ENCODE peak calls at places on chromosomes 6 and 20, in four cellular contexts. One of them, this sample, is unnamed.

GRCh38 chr6:157169656-157170055 is 153.7 kb downstream of the TMEM242 start:
- DNase-seq in fibroblast of the aortic adventitia: no peak
- DNase-seq in neural progenitor cell: no peak
- DNase-seq in IMR-90: no peak
- DNase-seq in this sample: no peak

GRCh38 chr6:6895929-6896328 is 211.8 kb upstream of the RREB1 start:
- DNase-seq in fibroblast of the aortic adventitia: no peak
- DNase-seq in neural progenitor cell: no peak
- DNase-seq in IMR-90: no peak
- DNase-seq in this sample: no peak

GRCh38 chr6:33683051-33683571 is 28.4 kb downstream of the UQCC2 start:
- DNase-seq in fibroblast of the aortic adventitia: no peak
- DNase-seq in neural progenitor cell: no peak
- DNase-seq in IMR-90: no peak
- DNase-seq in this sample: no peak

GRCh38 chr6:81476881-81477280 is 275.6 kb downstream of the TENT5A start:
- DNase-seq in fibroblast of the aortic adventitia: peak; percentile 77
- DNase-seq in neural progenitor cell: no peak
- DNase-seq in IMR-90: peak; percentile 52
- DNase-seq in this sample: peak; percentile 77

GRCh38 chr6:118768904-118769325 is 117.5 kb upstream of the CEP85L start:
- DNase-seq in fibroblast of the aortic adventitia: no peak
- DNase-seq in neural progenitor cell: peak; percentile 7
- DNase-seq in IMR-90: no peak
- DNase-seq in this sample: no peak

GRCh38 chr20:32585011-32585518 is at the start of gene NOL4L:
- DNase-seq in fibroblast of the aortic adventitia: no peak
- DNase-seq in neural progenitor cell: peak; percentile 82
- DNase-seq in IMR-90: no peak
- DNase-seq in this sample: peak; percentile 37

GRCh38 chr20:34709836-34710567 is 5.9 kb downstream of the TP53INP2 start:
- DNase-seq in fibroblast of the aortic adventitia: peak; percentile 44
- DNase-seq in neural progenitor cell: peak; percentile 90
- DNase-seq in IMR-90: peak; percentile 51
- DNase-seq in this sample: no peak

GRCh38 chr6:149863846-149864577 is at the start of gene LRP11:
- DNase-seq in fibroblast of the aortic adventitia: peak; percentile 66
- DNase-seq in neural progenitor cell: peak; percentile 91
- DNase-seq in IMR-90: peak; percentile 74
- DNase-seq in this sample: peak; percentile 80

GRCh38 chr6:134510121-134510520 is 192.2 kb upstream of the SGK1 start:
- DNase-seq in fibroblast of the aortic adventitia: peak; percentile 19
- DNase-seq in neural progenitor cell: no peak
- DNase-seq in IMR-90: peak; percentile 85
- DNase-seq in this sample: peak; percentile 32

GRCh38 chr6:14454467-14454763 is 336.8 kb downstream of the CD83 start:
- DNase-seq in fibroblast of the aortic adventitia: no peak
- DNase-seq in neural progenitor cell: no peak
- DNase-seq in IMR-90: no peak
- DNase-seq in this sample: no peak

GRCh38 chr6:90256698-90257485 is 39.8 kb downstream of the BACH2 start:
- DNase-seq in fibroblast of the aortic adventitia: peak; percentile 59
- DNase-seq in neural progenitor cell: no peak
- DNase-seq in IMR-90: peak; percentile 90
- DNase-seq in this sample: peak; percentile 43

GRCh38 chr20:15865553-15865952 is 707.7 kb downstream of the KIF16B start:
- DNase-seq in fibroblast of the aortic adventitia: no peak
- DNase-seq in neural progenitor cell: no peak
- DNase-seq in IMR-90: no peak
- DNase-seq in this sample: no peak

GRCh38 chr6:88141641-88142298 is 24.4 kb downstream of the CNR1 start:
- DNase-seq in fibroblast of the aortic adventitia: no peak
- DNase-seq in neural progenitor cell: no peak
- DNase-seq in IMR-90: no peak
- DNase-seq in this sample: no peak

GRCh38 chr20:57330998-57331397 is 1.4 kb downstream of the SPO11 start:
- DNase-seq in fibroblast of the aortic adventitia: peak; percentile 8
- DNase-seq in neural progenitor cell: no peak
- DNase-seq in IMR-90: no peak
- DNase-seq in this sample: no peak

DNA sequence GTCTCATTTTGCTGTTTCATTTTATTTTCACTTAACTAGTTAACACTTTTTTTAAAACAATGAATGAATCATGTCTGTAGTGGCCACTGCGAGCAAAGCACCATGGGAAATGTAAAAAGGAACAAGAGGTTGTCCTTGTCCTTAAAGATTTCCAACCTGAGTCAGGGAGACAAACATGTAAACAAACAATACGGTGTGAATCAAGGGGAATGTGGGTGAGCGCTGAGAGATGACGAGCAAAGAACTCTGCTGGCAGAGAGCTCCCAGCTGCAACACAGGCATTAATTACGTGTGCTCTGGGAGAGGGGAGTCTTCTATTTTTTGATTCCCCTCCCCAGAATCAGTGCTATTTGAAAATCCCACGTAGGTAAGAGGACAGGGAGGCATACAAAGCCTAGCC is 84.3 kb downstream of the ATXN1 start:
- DNase-seq in fibroblast of the aortic adventitia: peak; percentile 50
- DNase-seq in neural progenitor cell: peak; percentile 19
- DNase-seq in IMR-90: peak; percentile 64
- DNase-seq in this sample: peak; percentile 73
- H3K4me3 ChIP-seq in fibroblast of the aortic adventitia: no peak overlapping the region
- H3K4me3 ChIP-seq in neural progenitor cell: no peak overlapping the region
- H3K4me3 ChIP-seq in IMR-90: no peak overlapping the region
- H3K4me3 ChIP-seq in this sample: no peak overlapping the region

GRCh38 chr20:20364016-20364746 is 3.7 kb upstream of the INSM1 start:
- DNase-seq in fibroblast of the aortic adventitia: no peak
- DNase-seq in neural progenitor cell: peak; percentile 83
- DNase-seq in IMR-90: no peak
- DNase-seq in this sample: no peak

GRCh38 chr20:20364747-20365558 is 3.0 kb upstream of the INSM1 start:
- DNase-seq in fibroblast of the aortic adventitia: no peak
- DNase-seq in neural progenitor cell: peak; percentile 32
- DNase-seq in IMR-90: no peak
- DNase-seq in this sample: no peak

GRCh38 chr20:20360464-20360863 is 7.4 kb upstream of the INSM1 start:
- DNase-seq in fibroblast of the aortic adventitia: peak; percentile 68
- DNase-seq in neural progenitor cell: peak; percentile 76
- DNase-seq in IMR-90: peak; percentile 69
- DNase-seq in this sample: peak; percentile 76

GRCh38 chr20:20363449-20364015 is 4.4 kb upstream of the INSM1 start:
- DNase-seq in fibroblast of the aortic adventitia: no peak
- DNase-seq in neural progenitor cell: peak; percentile 52
- DNase-seq in IMR-90: no peak
- DNase-seq in this sample: no peak

DNA sequence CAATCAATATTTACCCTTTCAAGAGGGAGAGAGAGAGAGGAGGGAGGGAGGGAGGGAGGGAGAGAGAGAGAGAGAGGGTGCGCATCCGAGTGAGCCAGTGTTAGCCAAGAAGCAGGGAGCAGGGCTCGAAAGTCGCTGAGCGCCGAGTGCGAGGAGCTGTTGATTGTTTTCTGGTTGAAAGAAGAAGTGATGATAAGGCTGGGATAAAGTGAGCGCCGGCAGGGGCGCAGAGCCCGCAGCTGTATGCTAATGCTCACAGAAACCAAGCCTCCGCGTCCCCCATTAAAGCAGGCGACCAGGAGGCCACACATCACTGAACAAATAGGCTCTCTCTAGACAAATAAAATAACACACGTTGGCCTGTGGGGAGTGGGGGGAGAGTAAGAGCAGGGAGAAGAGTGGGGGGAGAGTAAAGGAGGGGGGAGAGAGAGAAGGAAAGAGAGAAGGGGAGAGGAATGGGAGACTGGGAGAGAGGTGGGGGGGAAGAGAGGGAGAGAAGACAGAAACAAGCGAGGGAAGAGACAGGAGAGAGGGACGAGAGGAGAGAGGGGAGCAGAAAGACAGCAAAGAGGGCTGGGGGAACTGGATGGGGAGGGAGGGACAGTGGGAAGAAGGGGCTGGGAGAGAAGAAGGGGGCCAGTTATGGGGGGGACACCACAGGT is 5.0 kb upstream of the INSM1 start:
- DNase-seq in fibroblast of the aortic adventitia: no peak
- DNase-seq in neural progenitor cell: peak; percentile 87
- DNase-seq in IMR-90: no peak
- DNase-seq in this sample: no peak
- H3K4me3 ChIP-seq in fibroblast of the aortic adventitia: no peak overlapping the region
- H3K4me3 ChIP-seq in neural progenitor cell: peak overlapping the region; percentile 30
- H3K4me3 ChIP-seq in IMR-90: no peak overlapping the region
- H3K4me3 ChIP-seq in this sample: no peak overlapping the region

GRCh38 chr6:51856508-51856907 is 230.9 kb downstream of the PKHD1 start:
- DNase-seq in fibroblast of the aortic adventitia: no peak
- DNase-seq in neural progenitor cell: no peak
- DNase-seq in IMR-90: no peak
- DNase-seq in this sample: no peak
- H3K4me3 ChIP-seq in fibroblast of the aortic adventitia: no peak overlapping the region
- H3K4me3 ChIP-seq in neural progenitor cell: no peak overlapping the region
- H3K4me3 ChIP-seq in IMR-90: no peak overlapping the region
- H3K4me3 ChIP-seq in this sample: no peak overlapping the region

GRCh38 chr6:32637219-32637880 is at the start of gene HLA-DQA1:
- DNase-seq in fibroblast of the aortic adventitia: no peak
- DNase-seq in neural progenitor cell: no peak
- DNase-seq in IMR-90: no peak
- DNase-seq in this sample: no peak
- H3K4me3 ChIP-seq in fibroblast of the aortic adventitia: no peak within 1 kb of the TSS
- H3K4me3 ChIP-seq in neural progenitor cell: no peak within 1 kb of the TSS
- H3K4me3 ChIP-seq in IMR-90: no peak within 1 kb of the TSS
- H3K4me3 ChIP-seq in this sample: no peak within 1 kb of the TSS

DNA sequence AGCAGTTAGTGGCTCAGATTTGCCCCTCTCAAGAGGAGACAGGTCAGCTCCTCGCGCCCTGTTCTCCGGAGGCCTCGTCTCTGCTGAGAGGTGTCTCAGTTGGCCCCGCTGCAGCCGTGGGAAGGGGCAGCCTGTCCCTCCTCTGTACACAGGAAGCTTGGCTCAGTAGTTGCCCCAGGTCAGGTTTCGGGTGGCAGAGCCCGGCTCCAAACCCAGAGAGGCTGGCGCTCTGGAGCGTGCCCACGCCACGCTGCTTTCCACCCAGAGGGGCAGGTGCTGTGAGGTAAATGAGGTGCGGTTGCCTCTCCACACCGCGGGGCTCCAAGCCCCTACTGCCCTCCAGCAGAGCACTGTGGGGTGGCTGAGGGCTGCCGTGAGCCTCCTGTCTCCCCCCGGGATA is 16.0 kb downstream of the DYNLT1 start:
- DNase-seq in fibroblast of the aortic adventitia: no peak
- DNase-seq in neural progenitor cell: no peak
- DNase-seq in IMR-90: no peak
- DNase-seq in this sample: no peak
- H3K4me3 ChIP-seq in fibroblast of the aortic adventitia: no peak overlapping the region
- H3K4me3 ChIP-seq in neural progenitor cell: no peak overlapping the region
- H3K4me3 ChIP-seq in IMR-90: no peak overlapping the region
- H3K4me3 ChIP-seq in this sample: no peak overlapping the region

GRCh38 chr6:18990313-18990978 is 603.3 kb downstream of the RNF144B start:
- DNase-seq in fibroblast of the aortic adventitia: peak; percentile 5
- DNase-seq in neural progenitor cell: peak; percentile 93
- DNase-seq in IMR-90: peak; percentile 20
- DNase-seq in this sample: peak; percentile 25
- H3K4me3 ChIP-seq in fibroblast of the aortic adventitia: no peak overlapping the region
- H3K4me3 ChIP-seq in neural progenitor cell: peak overlapping the region; percentile 5
- H3K4me3 ChIP-seq in IMR-90: no peak overlapping the region
- H3K4me3 ChIP-seq in this sample: no peak overlapping the region

GRCh38 chr20:46122071-46122470 is 4.0 kb downstream of the CD40 start:
- DNase-seq in fibroblast of the aortic adventitia: peak; percentile 63
- DNase-seq in neural progenitor cell: no peak
- DNase-seq in IMR-90: peak; percentile 59
- DNase-seq in this sample: peak; percentile 58
- H3K4me3 ChIP-seq in fibroblast of the aortic adventitia: no peak overlapping the region
- H3K4me3 ChIP-seq in neural progenitor cell: no peak overlapping the region
- H3K4me3 ChIP-seq in IMR-90: no peak overlapping the region
- H3K4me3 ChIP-seq in this sample: no peak overlapping the region

GRCh38 chr6:41036188-41036587 is 2.8 kb downstream of the UNC5CL start:
- DNase-seq in fibroblast of the aortic adventitia: no peak
- DNase-seq in neural progenitor cell: no peak
- DNase-seq in IMR-90: no peak
- DNase-seq in this sample: no peak

GRCh38 chr6:41036601-41037000 is 2.4 kb downstream of the UNC5CL start:
- DNase-seq in fibroblast of the aortic adventitia: no peak
- DNase-seq in neural progenitor cell: no peak
- DNase-seq in IMR-90: no peak
- DNase-seq in this sample: no peak

GRCh38 chr6:41040101-41040910 is 1.3 kb upstream of the UNC5CL start:
- DNase-seq in fibroblast of the aortic adventitia: no peak
- DNase-seq in neural progenitor cell: no peak
- DNase-seq in IMR-90: no peak
- DNase-seq in this sample: peak; percentile 20

GRCh38 chr6:41039060-41039998 is at the start of gene UNC5CL:
- DNase-seq in fibroblast of the aortic adventitia: peak; percentile 12
- DNase-seq in neural progenitor cell: peak; percentile 63
- DNase-seq in IMR-90: no peak
- DNase-seq in this sample: peak; percentile 39

DNA sequence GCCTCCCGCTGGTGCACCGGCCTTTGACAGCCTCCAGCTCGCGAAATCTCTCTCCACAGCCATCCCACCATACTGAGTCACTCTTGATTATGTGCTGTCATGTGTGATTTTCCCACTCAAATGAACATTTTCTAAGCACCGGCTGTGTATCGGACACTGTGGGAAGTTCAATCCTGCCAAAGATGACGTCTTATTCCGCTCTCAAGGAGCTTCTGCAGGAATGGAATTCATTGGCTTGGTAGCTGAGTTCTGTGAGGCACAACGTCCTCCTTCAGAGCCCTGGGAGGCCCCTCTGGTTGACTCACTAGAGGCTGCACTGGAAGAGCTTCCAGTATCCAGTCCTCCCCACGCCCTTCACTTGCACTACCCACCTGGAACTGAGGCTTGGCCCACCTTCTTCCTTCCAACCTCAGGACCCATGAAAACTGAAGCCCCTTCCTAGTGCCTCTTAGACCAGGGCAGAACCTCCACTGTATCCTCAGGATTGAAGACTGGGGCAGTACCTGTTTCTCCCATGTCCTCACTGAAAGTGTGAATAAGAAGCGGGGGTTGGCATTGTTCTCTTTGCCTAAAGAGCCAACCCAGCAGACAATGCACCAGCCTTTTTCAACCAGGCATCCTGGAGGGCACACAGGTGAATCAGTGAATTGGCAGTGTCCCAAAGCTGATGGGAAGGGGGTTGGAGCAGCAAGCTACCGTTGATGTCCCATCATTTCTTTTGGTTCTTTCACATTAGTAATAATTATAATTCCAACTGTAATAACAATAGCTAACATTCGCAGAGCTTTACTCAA is 1.7 kb downstream of the UNC5CL start:
- DNase-seq in fibroblast of the aortic adventitia: peak; percentile 30
- DNase-seq in neural progenitor cell: no peak
- DNase-seq in IMR-90: no peak
- DNase-seq in this sample: peak; percentile 34
- H3K4me3 ChIP-seq in fibroblast of the aortic adventitia: no peak overlapping the region
- H3K4me3 ChIP-seq in neural progenitor cell: no peak overlapping the region
- H3K4me3 ChIP-seq in IMR-90: no peak overlapping the region
- H3K4me3 ChIP-seq in this sample: no peak overlapping the region